ENCODE peak calls at places on chromosomes 7 and 10, in six cellular contexts. K is MCF 10A, C is right cardiac atrium, J is breast epithelium, A is colonic mucosa, T is aorta. O is an unnamed sample.

GRCh38 chr10:110524179-110524863 is 26.6 kb downstream of the DUSP5 start:
- DNase-seq in K (no peak), C (no peak), J (no peak), A (no peak), T (no peak), O (no peak)

GRCh38 chr7:73606801-73607691 is 17.3 kb downstream of the MLXIPL start:
- DNase-seq in K (peak; percentile 51), C (peak; percentile 49), J (no peak), A (peak; percentile 61), T (peak; percentile 67), O (no peak)

GRCh38 chr10:124417846-124418725 is 637 bp downstream of the OAT start:
- DNase-seq in K (peak; percentile 55), C (peak; percentile 72), J (peak; percentile 41), A (peak; percentile 59), T (peak; percentile 77), O (peak; percentile 49)

GRCh38 chr10:79981673-79982485 is 33.0 kb upstream of the SFTPD start:
- DNase-seq in K (peak; percentile 51), C (peak; percentile 73), J (peak; percentile 30), A (peak; percentile 60), T (peak; percentile 66), O (no peak)

GRCh38 chr7:148708026-148708685 is 9.5 kb downstream of the CUL1 start:
- DNase-seq in K (no peak), C (no peak), J (no peak), A (no peak), T (no peak), O (no peak)

GRCh38 chr7:157528785-157529341 is 192.1 kb downstream of the DNAJB6 start:
- DNase-seq in K (no peak), C (no peak), J (peak; percentile 11), A (no peak), T (no peak), O (peak; percentile 39)

GRCh38 chr10:49194212-49194920 is 6.2 kb upstream of the TMEM273 start:
- DNase-seq in K (no peak), C (no peak), J (no peak), A (no peak), T (no peak), O (no peak)

GRCh38 chr10:133445751-133446708 is 7.7 kb upstream of the SCART1 start:
- DNase-seq in K (no peak), C (no peak), J (no peak), A (no peak), T (peak; percentile 43), O (no peak)

GRCh38 chr10:124700293-124701037 is 43.7 kb downstream of the FAM53B start:
- DNase-seq in K (no peak), C (no peak), J (no peak), A (no peak), T (peak; percentile 56), O (no peak)

GRCh38 chr10:24894309-24894708 is 58.1 kb downstream of the PRTFDC1 start:
- DNase-seq in K (peak; percentile 21), C (no peak), J (no peak), A (no peak), T (peak; percentile 67), O (no peak)

GRCh38 chr10:13001041-13001886 is at the start of gene CCDC3:
- DNase-seq in K (no peak), C (peak; percentile 46), J (no peak), A (peak; percentile 21), T (peak; percentile 72), O (no peak)

GRCh38 chr7:98970805-98971204 is 92.5 kb downstream of the TRRAP start:
- DNase-seq in K (no peak), C (no peak), J (no peak), A (no peak), T (no peak), O (no peak)

O was measured in CD14-positive monocyte.